ENCODE peak calls at places on chromosomes 16 and 17, in four cellular contexts. R, P, H and E are unnamed samples.
A peak's percentile ranks its signal among the peaks of the same experiment; 100 is the strongest.

GRCh38 chr16:55232822-55233221 is 91.2 kb upstream of the IRX6 start:
- DNase-seq in R (no peak), P (no peak), H (no peak), E (no peak)

GRCh38 chr17:78828470-78829185 is 12.0 kb downstream of the USP36 start:
- DNase-seq in R (peak; percentile 67), P (peak; percentile 66), H (no peak), E (peak; percentile 22)

GRCh38 chr17:39769974-39770587 is 32.3 kb downstream of the GRB7 start:
- DNase-seq in R (no peak), P (no peak), H (no peak), E (no peak)

GRCh38 chr17:39820987-39821386 is 43.1 kb downstream of the IKZF3 start:
- DNase-seq in R (no peak), P (no peak), H (no peak), E (no peak)

GRCh38 chr16:2743007-2743810 is 9.2 kb upstream of the SRRM2 start:
- DNase-seq in R (no peak), P (no peak), H (no peak), E (no peak)

GRCh38 chr17:82696916-82697807 is 1.3 kb downstream of the RAB40B start:
- DNase-seq in R (no peak), P (no peak), H (no peak), E (no peak)

GRCh38 chr16:87076331-87076949 is 240.8 kb downstream of the C16orf95 start:
- DNase-seq in R (no peak), P (no peak), H (no peak), E (no peak)

GRCh38 chr17:70865993-70866804 is 696.9 kb downstream of the KCNJ2 start:
- DNase-seq in R (no peak), P (peak; percentile 16), H (no peak), E (no peak)

GRCh38 chr16:68236804-68237242 is 896 bp upstream of the ESRP2 start:
- DNase-seq in R (no peak), P (no peak), H (no peak), E (no peak)

GRCh38 chr16:7013990-7014389 is 318.7 kb upstream of the RBFOX1 start:
- DNase-seq in R (no peak), P (peak; percentile 7), H (peak; percentile 57), E (no peak)

GRCh38 chr16:82995927-82996441 is 369.2 kb downstream of the CDH13 start:
- DNase-seq in R (no peak), P (peak; percentile 92), H (no peak), E (no peak)

GRCh38 chr16:28258571-28258970 is 33.8 kb upstream of the SBK1 start:
- DNase-seq in R (no peak), P (no peak), H (no peak), E (peak; percentile 79)

GRCh38 chr16:52861614-52862022 is 191.1 kb downstream of the CHD9NB start:
- DNase-seq in R (peak; percentile 23), P (peak; percentile 49), H (peak; percentile 51), E (no peak)

GRCh38 chr17:72560303-72561247 is 439.8 kb downstream of the SOX9 start:
- DNase-seq in R (peak; percentile 87), P (peak; percentile 57), H (peak; percentile 72), E (no peak)

GRCh38 chr16:14015017-14015416 is 56.1 kb upstream of the MRTFB start:
- DNase-seq in R (no peak), P (peak; percentile 30), H (no peak), E (no peak)

GRCh38 chr16:23836404-23837291 is 865 bp downstream of the PRKCB start:
- DNase-seq in R (no peak), P (no peak), H (no peak), E (peak; percentile 19)

GRCh38 chr16:73047536-73048291 is at the start of gene ZFHX3:
- DNase-seq in R (peak; percentile 73), P (peak; percentile 68), H (no peak), E (peak; percentile 81)

GRCh38 chr16:30351586-30352419 is 3.3 kb downstream of the CD2BP2 start:
- DNase-seq in R (peak; percentile 60), P (peak; percentile 96), H (no peak), E (peak; percentile 89)

GRCh38 chr16:4696172-4696904 is 3.0 kb downstream of the NUDT16L1 start:
- DNase-seq in R (no peak), P (no peak), H (no peak), E (peak; percentile 64)

GRCh38 chr17:4908301-4908700 is 5.4 kb upstream of the CHRNE start:
- DNase-seq in R (no peak), P (no peak), H (no peak), E (peak; percentile 61)

GRCh38 chr17:80527016-80527645 is 17.5 kb upstream of the RPTOR start:
- DNase-seq in R (no peak), P (no peak), H (no peak), E (no peak)

GRCh38 chr17:7580631-7581554 is 1.5 kb downstream of the CD68 start:
- DNase-seq in R (no peak), P (no peak), H (no peak), E (no peak)

GRCh38 chr17:7579001-7579838 is at the start of gene CD68:
- DNase-seq in R (peak; percentile 88), P (peak; percentile 92), H (no peak), E (peak; percentile 84)

GRCh38 chr17:7583253-7584109 is at the start of gene MPDU1:
- DNase-seq in R (peak; percentile 97), P (peak; percentile 98), H (peak; percentile 96), E (peak; percentile 98)

GRCh38 chr17:7579839-7580630 is 597 bp downstream of the CD68 start:
- DNase-seq in R (no peak), P (no peak), H (no peak), E (no peak)

DNA sequence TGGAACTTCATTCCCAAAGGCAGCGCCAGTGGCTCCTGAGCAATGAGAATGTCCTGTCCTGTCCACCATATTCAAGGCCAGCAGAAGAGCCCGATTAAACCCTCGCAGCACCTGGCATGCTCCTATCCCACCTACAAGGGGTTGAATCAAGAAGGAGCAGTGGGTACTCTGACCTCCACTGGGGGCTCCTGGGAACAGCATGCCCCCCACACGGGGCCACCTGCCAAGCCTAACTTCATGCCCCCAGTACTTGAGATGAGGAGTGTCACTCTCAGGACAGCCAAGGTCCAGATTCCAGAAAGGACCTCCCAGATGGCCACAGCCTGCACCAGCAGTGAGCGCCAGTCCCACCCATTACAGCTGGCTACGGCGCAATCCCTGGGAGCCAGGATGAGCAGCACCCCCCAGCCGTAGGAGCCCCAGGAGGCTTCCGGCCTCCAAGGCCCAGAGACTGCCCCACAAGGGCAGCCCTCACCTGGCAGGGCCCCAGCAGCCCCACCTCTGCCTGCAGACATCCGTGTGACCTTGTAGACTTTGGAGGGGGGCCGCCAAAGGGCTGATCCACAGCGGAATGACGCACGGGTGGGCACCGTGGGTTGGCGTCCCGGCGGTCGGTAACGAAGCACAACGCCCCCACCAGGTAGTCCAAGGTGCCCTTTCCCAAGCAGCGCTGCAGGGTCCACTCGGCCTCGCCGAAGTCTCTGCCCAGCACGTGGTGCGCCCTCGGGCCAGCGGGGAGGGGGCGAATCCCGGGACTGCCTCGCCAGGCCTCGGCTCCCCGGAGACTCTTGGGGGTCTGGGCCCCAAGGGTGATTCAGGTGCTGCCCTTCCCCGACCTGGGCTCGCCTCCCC is 1.0 kb upstream of the MPDU1 start:
- DNase-seq in R (no peak), P (no peak), H (no peak), E (peak; percentile 48)
- H3K4me1 ChIP-seq in R (peaks cover 56% of the 10 kb centered on the region), P (peaks cover 46% of the 10 kb centered on the region), H (peaks cover 13% of the 10 kb centered on the region), E (peaks cover 45% of the 10 kb centered on the region)

GRCh38 chr17:22496450-22496849 is 804.1 kb downstream of the KCNJ18 start:
- DNase-seq in R (no peak), P (no peak), H (no peak), E (no peak)
- H3K9me3 ChIP-seq in R (no peaks in the 10 kb centered on the region), P (no peaks in the 10 kb centered on the region), H (peaks cover 14% of the 10 kb centered on the region), E (no peaks in the 10 kb centered on the region)

GRCh38 chr17:43020789-43021738 is 1.1 kb downstream of the VAT1 start:
- DNase-seq in R (peak; percentile 70), P (peak; percentile 58), H (peak; percentile 39), E (peak; percentile 77)

GRCh38 chr17:43019418-43019817 is 2.8 kb downstream of the VAT1 start:
- DNase-seq in R (no peak), P (peak; percentile 39), H (no peak), E (no peak)

GRCh38 chr17:43021739-43022512 is at the start of gene VAT1:
- DNase-seq in R (peak; percentile 83), P (peak; percentile 74), H (peak; percentile 71), E (peak; percentile 82)

GRCh38 chr17:43018932-43019331 is 3.3 kb downstream of the VAT1 start:
- DNase-seq in R (no peak), P (peak; percentile 57), H (no peak), E (no peak)

DNA sequence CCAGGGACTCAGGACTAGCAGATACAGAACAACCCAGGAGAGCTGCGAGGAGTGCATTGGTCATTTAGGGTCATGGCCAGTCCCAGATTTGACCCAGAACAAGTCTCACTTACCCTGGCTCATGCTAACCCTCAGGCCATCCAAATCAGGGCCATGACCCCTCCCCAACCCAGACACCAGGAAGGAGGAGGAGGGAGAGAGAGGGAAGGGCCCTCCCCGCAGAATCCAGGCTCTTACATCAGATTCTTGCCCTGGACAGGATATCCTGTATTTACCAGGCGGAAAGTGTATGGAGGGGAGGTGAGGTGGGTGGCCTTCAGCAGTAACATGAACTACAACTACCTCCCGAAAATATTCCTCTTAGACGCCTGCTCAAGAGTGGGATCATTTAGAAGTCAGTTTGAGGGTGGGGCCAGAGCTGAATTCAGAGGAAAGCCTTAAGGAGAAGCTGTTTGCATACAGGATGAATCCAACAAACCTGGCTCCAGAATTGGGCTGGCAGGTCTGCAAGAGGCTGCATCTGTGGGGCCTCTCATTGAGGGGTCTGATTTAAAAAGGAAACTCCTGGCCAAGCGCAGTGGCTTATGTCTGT is 2.1 kb downstream of the VAT1 start:
- DNase-seq in R (no peak), P (no peak), H (no peak), E (no peak)
- H3K4me1 ChIP-seq in R (peaks cover 29% of the 10 kb centered on the region), P (peaks cover 17% of the 10 kb centered on the region), H (peaks cover 51% of the 10 kb centered on the region), E (peaks cover 15% of the 10 kb centered on the region)

GRCh38 chr16:75172578-75172977 is 24.3 kb downstream of the ZFP1 start:
- DNase-seq in R (no peak), P (no peak), H (no peak), E (no peak)

GRCh38 chr16:75175074-75175473 is 26.8 kb downstream of the ZFP1 start:
- DNase-seq in R (no peak), P (no peak), H (no peak), E (no peak)

DNA sequence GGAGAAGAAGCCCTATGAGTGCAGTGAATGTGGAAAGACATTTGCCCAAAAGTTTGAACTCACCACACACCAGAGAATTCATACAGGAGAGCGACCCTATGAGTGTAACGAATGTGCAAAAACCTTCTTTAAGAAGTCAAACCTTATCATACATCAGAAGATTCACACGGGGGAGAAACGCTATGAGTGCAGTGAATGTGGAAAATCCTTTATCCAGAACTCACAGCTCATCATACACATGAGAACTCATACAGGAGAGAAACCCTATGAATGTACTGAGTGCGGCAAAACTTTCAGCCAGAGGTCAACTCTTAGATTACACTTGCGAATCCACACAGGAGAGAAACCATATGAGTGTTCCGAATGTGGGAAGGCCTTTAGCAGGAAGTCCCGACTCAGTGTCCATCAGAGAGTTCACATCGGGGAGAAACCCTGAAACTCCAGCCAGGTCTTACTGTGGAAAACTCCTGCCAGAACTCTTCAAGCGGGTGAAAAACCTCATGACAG is 21.6 kb downstream of the ZFP1 start:
- DNase-seq in R (no peak), P (no peak), H (no peak), E (no peak)
- H3K9me3 ChIP-seq in R (peaks cover 98% of the 10 kb centered on the region), P (peaks cover 3% of the 10 kb centered on the region), H (peaks cover 56% of the 10 kb centered on the region), E (peaks cover 55% of the 10 kb centered on the region)